ENCODE peak calls at places on chromosomes 7 and 10, in four cellular contexts. L is AG10803, Q is adrenal gland, N is lower leg skin. U is an unnamed sample.

GRCh38 chr10:100976906-100977305 is 7.6 kb downstream of the SEMA4G start:
- DNase-seq in L (no peak), Q (no peak), N (no peak), U (no peak)

GRCh38 chr7:96177353-96177752 is 144.5 kb downstream of the SLC25A13 start:
- DNase-seq in L (no peak), Q (no peak), N (no peak), U (no peak)

GRCh38 chr10:33799281-33799943 is 464.9 kb upstream of the NRP1 start:
- DNase-seq in L (no peak), Q (no peak), N (no peak), U (no peak)

GRCh38 chr10:49552277-49552676 is 13.4 kb upstream of the ERCC6 start:
- DNase-seq in L (peak; percentile 88), Q (no peak), N (no peak), U (peak; percentile 82)

GRCh38 chr10:130553846-130554245 is 417.7 kb downstream of the GLRX3 start:
- DNase-seq in L (no peak), Q (no peak), N (peak; percentile 72), U (no peak)

GRCh38 chr7:76513817-76514799 is 3.8 kb downstream of the UPK3B start:
- DNase-seq in L (no peak), Q (no peak), N (peak; percentile 84), U (no peak)

GRCh38 chr7:47502240-47502877 is 79.6 kb downstream of the TNS3 start:
- DNase-seq in L (no peak), Q (no peak), N (no peak), U (no peak)

GRCh38 chr7:142896741-142897379 is 11.3 kb upstream of the TRPV6 start:
- DNase-seq in L (no peak), Q (no peak), N (peak; percentile 34), U (no peak)

GRCh38 chr7:92916751-92917369 is 80.5 kb upstream of the CDK6 start:
- DNase-seq in L (peak; percentile 87), Q (peak; percentile 65), N (no peak), U (peak; percentile 33)

GRCh38 chr7:155640629-155641028 is 3.8 kb upstream of the RBM33 start:
- DNase-seq in L (no peak), Q (no peak), N (no peak), U (no peak)
- TF ChIP-seq CTCF in L (no peak), Q (no peak), N (no peak), U (no peak)

GRCh38 chr7:27237735-27238334 is 4.8 kb upstream of the EVX1 start:
- DNase-seq in L (peak; percentile 63), Q (peak; percentile 28), N (no peak), U (peak; percentile 59)

GRCh38 chr7:27239780-27240731 is 2.5 kb upstream of the EVX1 start:
- DNase-seq in L (no peak), Q (no peak), N (no peak), U (no peak)

GRCh38 chr7:27235387-27236052 is 7.1 kb upstream of the EVX1 start:
- DNase-seq in L (peak; percentile 17), Q (no peak), N (peak; percentile 87), U (no peak)

GRCh38 chr7:27238979-27239779 is 3.4 kb upstream of the EVX1 start:
- DNase-seq in L (no peak), Q (no peak), N (no peak), U (no peak)

GRCh38 chr7:27236053-27236410 is 6.6 kb upstream of the EVX1 start:
- DNase-seq in L (no peak), Q (no peak), N (no peak), U (no peak)
- H3K4me3 ChIP-seq in L (peak overlapping the region; percentile 59), Q (peak overlapping the region; percentile 58), N (no peak overlapping the region), U (peak overlapping the region; percentile 62)

GRCh38 chr7:90322837-90323236 is 1.7 kb upstream of the FAM237B start:
- DNase-seq in L (no peak), Q (no peak), N (no peak), U (no peak)
- TF ChIP-seq CTCF in L (no peak), Q (no peak), N (no peak), U (no peak)

GRCh38 chr7:104789780-104790179 is 224.2 kb upstream of the KMT2E start:
- DNase-seq in L (no peak), Q (no peak), N (no peak), U (no peak)
- H3K4me3 ChIP-seq in L (no peak overlapping the region), Q (no peak overlapping the region), N (no peak overlapping the region), U (no peak overlapping the region)